ENCODE peak calls at places on chromosomes 16 and 17, in four cellular contexts. C, K, P and I are unnamed samples.

GRCh38 chr17:80101946-80102706 is 745 bp downstream of the GAA start:
- DNase-seq in C (no peak), K (no peak), P (no peak), I (peak; percentile 30)

GRCh38 chr17:38510424-38511125 is 82.3 kb downstream of the ARHGAP23 start:
- DNase-seq in C (peak; percentile 79), K (peak; percentile 65), P (no peak), I (peak; percentile 39)

GRCh38 chr16:19777061-19777460 is 59.0 kb downstream of the IQCK start:
- DNase-seq in C (no peak), K (no peak), P (no peak), I (no peak)

GRCh38 chr16:35102780-35103403 is 1643.5 kb downstream of the TP53TG3F start:
- DNase-seq in C (peak; percentile 26), K (no peak), P (no peak), I (peak; percentile 3)

GRCh38 chr16:66979011-66979717 is 9.2 kb upstream of the CES4A start:
- DNase-seq in C (peak; percentile 54), K (no peak), P (no peak), I (no peak)

GRCh38 chr16:89471225-89471624 is 19.1 kb downstream of the ANKRD11 start:
- DNase-seq in C (no peak), K (no peak), P (no peak), I (no peak)

GRCh38 chr16:88640039-88640495 is 1.7 kb downstream of the IL17C start:
- DNase-seq in C (no peak), K (no peak), P (no peak), I (no peak)

GRCh38 chr17:57970706-57971105 is 15.5 kb upstream of the CUEDC1 start:
- DNase-seq in C (no peak), K (no peak), P (no peak), I (no peak)

GRCh38 chr17:78789149-78789662 is 7.1 kb upstream of the CYTH1 start:
- DNase-seq in C (no peak), K (no peak), P (no peak), I (no peak)

GRCh38 chr16:53456625-53457024 is 22.4 kb downstream of the RBL2 start:
- DNase-seq in C (no peak), K (no peak), P (no peak), I (no peak)

GRCh38 chr17:4849011-4849536 is 15.9 kb downstream of the MINK1 start:
- DNase-seq in C (no peak), K (no peak), P (peak; percentile 47), I (no peak)

DNA sequence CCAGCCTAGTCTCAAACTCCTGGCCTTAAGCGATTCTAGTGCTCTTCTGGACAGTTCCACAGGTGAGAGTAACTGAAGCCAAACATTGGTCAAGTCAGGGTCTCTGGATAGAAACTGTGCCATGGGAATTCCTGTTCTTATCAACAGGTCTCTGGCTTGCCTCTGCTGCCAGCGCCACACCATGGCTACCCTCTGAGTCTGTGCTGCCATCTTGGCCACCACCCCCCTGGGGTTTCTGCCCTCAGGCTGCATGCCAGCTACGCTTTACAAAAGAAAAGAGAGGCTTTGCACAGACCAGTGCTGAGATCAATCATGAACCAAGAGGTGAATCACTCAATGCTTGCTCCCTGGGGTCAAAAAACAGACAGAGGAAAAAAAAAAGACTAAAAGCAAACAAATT is 24.4 kb upstream of the CREBBP start:
- DNase-seq in C (no peak), K (no peak), P (no peak), I (no peak)
- TF ChIP-seq JUN in C (no peak), K (no peak), P (no peak), I (no peak)

GRCh38 chr17:60641126-60641525 is 36.5 kb upstream of the BCAS3 start:
- DNase-seq in C (no peak), K (no peak), P (no peak), I (no peak)
- TF ChIP-seq SP1 in C (no peak), K (no peak), P (no peak), I (no peak)

DNA sequence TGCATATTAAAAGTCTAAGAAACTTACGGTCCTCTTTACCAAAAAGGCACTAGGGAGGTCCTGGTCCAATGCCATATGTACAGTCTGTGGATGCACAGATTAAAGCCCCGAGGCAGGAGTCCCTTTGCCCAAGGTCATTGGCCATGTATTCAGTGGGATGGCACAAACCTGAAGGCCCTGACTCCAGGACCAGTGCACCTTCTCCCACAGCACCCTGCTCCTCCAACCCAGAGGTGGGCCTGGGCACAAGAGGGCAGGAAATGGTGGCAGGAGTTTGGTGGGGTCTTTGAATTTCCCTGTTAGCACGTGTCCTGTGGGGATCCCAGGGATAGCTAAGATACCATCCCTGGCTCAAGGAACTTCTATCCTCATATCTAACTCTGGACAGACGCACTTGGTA is 28.5 kb downstream of the TLE7 start:
- DNase-seq in C (no peak), K (no peak), P (no peak), I (no peak)
- TF ChIP-seq JUN in C (no peak), K (no peak), P (no peak), I (no peak)

GRCh38 chr17:40499551-40500189 is 1.8 kb downstream of the TNS4 start:
- DNase-seq in C (peak; percentile 51), K (peak; percentile 87), P (no peak), I (peak; percentile 84)
- TF ChIP-seq SP1 in C (no peak), K (peak; percentile 42), P (no peak), I (no peak)

DNA sequence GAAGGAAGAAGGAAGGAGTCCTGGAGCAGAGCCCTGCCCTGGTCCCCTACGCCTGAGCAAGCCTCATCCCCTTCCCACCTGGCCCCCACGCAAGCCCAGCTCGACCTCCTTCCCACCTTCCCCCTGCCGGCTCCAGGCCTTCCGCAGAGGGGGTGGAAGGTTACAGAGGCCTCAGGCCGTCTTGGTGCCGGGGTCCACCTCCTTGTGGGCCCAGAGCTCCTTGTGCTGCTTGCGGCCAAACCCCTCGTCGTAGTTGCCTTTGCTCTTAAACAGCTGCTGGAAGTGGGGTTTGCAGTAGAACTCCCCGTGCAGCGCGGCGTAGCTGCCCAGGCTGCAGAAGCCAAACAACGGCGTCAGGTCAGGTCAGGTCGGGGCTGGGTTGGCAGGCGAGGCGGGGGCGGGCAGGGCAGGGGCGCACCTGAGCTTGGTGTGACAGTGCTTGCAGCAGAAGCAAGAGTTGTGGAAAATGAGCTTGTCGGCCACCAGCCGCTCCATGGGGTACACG is 1.5 kb downstream of the LIMD2 start:
- DNase-seq in C (no peak), K (no peak), P (no peak), I (no peak)
- TF ChIP-seq JUN in C (no peak), K (no peak), P (no peak), I (no peak)

GRCh38 chr17:860805-861204 is 78.7 kb downstream of the MRM3 start:
- DNase-seq in C (no peak), K (no peak), P (no peak), I (no peak)

GRCh38 chr17:861364-861763 is 79.2 kb downstream of the MRM3 start:
- DNase-seq in C (no peak), K (no peak), P (no peak), I (no peak)

GRCh38 chr17:863880-864279 is 81.7 kb downstream of the MRM3 start:
- DNase-seq in C (no peak), K (no peak), P (no peak), I (no peak)

GRCh38 chr17:864315-864714 is 82.2 kb downstream of the MRM3 start:
- DNase-seq in C (no peak), K (no peak), P (no peak), I (no peak)

DNA sequence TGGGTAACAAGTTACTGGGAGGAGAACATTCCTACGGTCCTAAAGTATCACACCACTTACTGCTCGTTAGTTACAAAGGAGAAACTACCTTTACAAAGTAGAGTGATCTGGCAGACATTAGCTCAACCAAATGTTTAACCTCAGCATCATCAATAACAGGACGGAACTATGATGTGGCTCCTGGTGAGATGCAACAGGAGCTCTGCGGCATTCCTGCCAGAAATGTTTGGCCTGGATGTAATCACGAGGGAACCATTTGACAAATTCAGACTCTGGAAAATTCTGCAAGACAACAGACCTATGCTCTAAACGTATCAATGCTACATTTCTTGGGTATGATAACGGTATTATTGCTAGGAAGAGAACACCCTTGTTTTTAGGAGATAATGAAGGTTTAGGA is 80.4 kb downstream of the MRM3 start:
- DNase-seq in C (no peak), K (no peak), P (no peak), I (no peak)
- TF ChIP-seq SP1 in C (no peak), K (no peak), P (no peak), I (no peak)

DNA sequence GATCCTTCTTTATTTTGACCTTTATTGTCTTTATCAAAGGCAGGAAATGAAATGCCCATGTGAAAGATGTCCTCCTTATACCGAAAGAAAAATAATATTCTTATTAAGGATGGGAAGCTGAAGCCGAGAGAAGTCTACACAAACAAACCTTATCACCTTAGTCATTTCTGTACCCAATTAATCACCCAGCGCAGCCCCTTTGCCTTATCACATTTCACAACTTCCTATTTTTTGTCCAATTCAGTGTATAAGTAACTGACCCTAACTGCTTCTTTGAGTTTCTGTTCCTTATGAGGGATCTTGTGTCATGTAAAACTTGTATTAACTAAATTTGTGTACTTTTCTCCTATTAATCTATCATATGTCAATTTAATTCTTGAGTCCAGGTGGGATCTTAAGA is 16.4 kb upstream of the CCL23 start:
- DNase-seq in C (no peak), K (no peak), P (no peak), I (no peak)
- TF ChIP-seq JUN in C (no peak), K (no peak), P (no peak), I (no peak)

DNA sequence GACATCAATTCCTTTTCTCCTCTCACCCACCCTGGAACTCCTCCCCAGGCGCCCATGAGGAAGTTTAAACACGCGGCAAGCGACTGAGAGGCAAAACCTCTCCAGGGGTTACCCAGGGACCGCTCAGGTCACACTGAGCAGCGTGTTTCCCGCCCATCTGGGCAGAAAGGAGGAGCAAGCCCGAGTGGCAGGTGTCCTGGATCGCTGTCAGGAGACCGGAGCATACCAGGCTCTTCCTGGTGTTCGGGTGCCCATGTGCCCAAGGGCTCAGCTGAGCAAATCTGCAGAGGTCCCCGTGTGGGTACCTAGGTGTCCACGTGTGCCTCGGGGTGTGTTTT is 480 bp downstream of the SLC25A19 start:
- DNase-seq in C (peak; percentile 62), K (peak; percentile 53), P (no peak), I (peak; percentile 69)
- TF ChIP-seq SP1 in C (no peak), K (no peak), P (no peak), I (no peak)

GRCh38 chr17:28715217-28715616 is 2.5 kb downstream of the RAB34 start:
- DNase-seq in C (no peak), K (no peak), P (no peak), I (no peak)

GRCh38 chr17:28717578-28718316 is at the start of gene RAB34:
- DNase-seq in C (no peak), K (peak; percentile 96), P (peak; percentile 80), I (no peak)

GRCh38 chr17:28718317-28718672 is 627 bp upstream of the RAB34 start:
- DNase-seq in C (no peak), K (no peak), P (no peak), I (no peak)

GRCh38 chr17:28718990-28719433 is 773 bp upstream of the RPL23A start:
- DNase-seq in C (no peak), K (no peak), P (no peak), I (no peak)

GRCh38 chr17:28716740-28717577 is 709 bp downstream of the RAB34 start:
- DNase-seq in C (no peak), K (peak; percentile 55), P (no peak), I (no peak)
- TF ChIP-seq JUN in C (no peak), K (no peak), P (no peak), I (no peak)

DNA sequence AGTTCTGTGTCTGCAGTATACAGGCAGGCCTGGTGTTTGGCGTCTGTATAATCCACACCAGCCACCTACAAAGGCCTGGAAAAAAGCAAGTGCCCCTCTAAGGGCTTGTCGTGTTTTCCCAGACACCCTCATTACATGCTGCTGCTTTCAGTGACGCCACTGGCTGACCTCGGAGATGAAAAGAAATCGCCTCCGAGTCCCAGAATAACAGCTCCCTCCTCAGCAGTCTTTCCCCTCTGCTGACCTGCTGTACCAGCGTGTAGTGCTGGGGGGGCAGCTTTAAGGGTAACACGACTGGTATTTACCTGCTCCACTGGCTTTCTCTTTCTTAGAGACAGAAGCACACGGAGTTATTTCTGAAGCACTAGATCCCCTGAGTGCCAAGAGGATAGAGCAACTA is 296.8 kb downstream of the GRIN2A start:
- DNase-seq in C (no peak), K (no peak), P (no peak), I (no peak)
- TF ChIP-seq SP1 in C (no peak), K (no peak), P (no peak), I (no peak)